ENCODE peak calls at places on chromosomes 7 and 10, in four cellular contexts. Q is A549, E is fibroblast of lung, B is mesothelial cell of epicardium. L is an unnamed sample.

GRCh38 chr10:104040382-104040781 is 45.3 kb downstream of the COL17A1 start:
- DNase-seq in Q (no peak), E (no peak), B (no peak), L (no peak)

GRCh38 chr7:92359801-92360200 is 87.5 kb upstream of the GATAD1 start:
- DNase-seq in Q (no peak), E (peak), B (no peak), L (no peak)

GRCh38 chr10:62426086-62426485 is 51.9 kb downstream of the ZNF365 start:
- DNase-seq in Q (peak), E (peak), B (no peak), L (no peak)

GRCh38 chr7:44574286-44574872 is 671 bp upstream of the DDX56 start:
- DNase-seq in Q (no peak), E (no peak), B (no peak), L (no peak)

GRCh38 chr10:110455440-110455839 is 42.3 kb upstream of the DUSP5 start:
- DNase-seq in Q (no peak), E (no peak), B (no peak), L (no peak)

GRCh38 chr10:14093735-14094484 is 236.8 kb downstream of the FRMD4A start:
- DNase-seq in Q (peak), E (peak), B (no peak), L (peak)

GRCh38 chr7:41319601-41320000 is 383.3 kb downstream of the INHBA start:
- DNase-seq in Q (no peak), E (no peak), B (no peak), L (no peak)

GRCh38 chr10:43419997-43420368 is 11.0 kb upstream of the HNRNPF start:
- DNase-seq in Q (no peak), E (no peak), B (no peak), L (no peak)

GRCh38 chr10:14556285-14556956 is 218.3 kb downstream of the FAM107B start:
- DNase-seq in Q (peak), E (peak), B (no peak), L (no peak)

GRCh38 chr7:96241834-96242233 is 80.1 kb downstream of the SLC25A13 start:
- DNase-seq in Q (no peak), E (peak), B (no peak), L (no peak)

GRCh38 chr7:32059289-32060045 is 10.7 kb downstream of the PDE1C start:
- DNase-seq in Q (no peak), E (peak), B (no peak), L (no peak)

GRCh38 chr7:32579776-32580175 is 84.5 kb downstream of the AVL9 start:
- DNase-seq in Q (no peak), E (no peak), B (no peak), L (no peak)

GRCh38 chr10:995559-995926 is 7.3 kb downstream of the GTPBP4 start:
- DNase-seq in Q (no peak), E (no peak), B (no peak), L (no peak)

GRCh38 chr10:70367195-70367796 is 15.1 kb downstream of the LRRC20 start:
- DNase-seq in Q (no peak), E (peak), B (no peak), L (no peak)

GRCh38 chr7:141362580-141363435 is 188.4 kb upstream of the AGK start:
- DNase-seq in Q (peak), E (peak), B (no peak), L (no peak)

GRCh38 chr7:28203498-28204240 is 23.1 kb upstream of the JAZF1 start:
- DNase-seq in Q (no peak), E (peak), B (no peak), L (no peak)

GRCh38 chr7:104862719-104863118 is 151.3 kb upstream of the KMT2E start:
- DNase-seq in Q (peak), E (no peak), B (no peak), L (peak)

GRCh38 chr10:36779238-36779846 is 346.1 kb upstream of the ANKRD30A start:
- DNase-seq in Q (peak), E (peak), B (no peak), L (peak)

GRCh38 chr7:5255832-5256231 is 26.9 kb upstream of the SLC29A4 start:
- DNase-seq in Q (no peak), E (no peak), B (no peak), L (no peak)

GRCh38 chr10:132987671-132988571 is 45.6 kb upstream of the CFAP46 start:
- DNase-seq in Q (no peak), E (peak), B (no peak), L (no peak)

GRCh38 chr7:129530881-129531391 is 28.6 kb downstream of the SMKR1 start:
- DNase-seq in Q (peak), E (peak), B (no peak), L (no peak)

DNA sequence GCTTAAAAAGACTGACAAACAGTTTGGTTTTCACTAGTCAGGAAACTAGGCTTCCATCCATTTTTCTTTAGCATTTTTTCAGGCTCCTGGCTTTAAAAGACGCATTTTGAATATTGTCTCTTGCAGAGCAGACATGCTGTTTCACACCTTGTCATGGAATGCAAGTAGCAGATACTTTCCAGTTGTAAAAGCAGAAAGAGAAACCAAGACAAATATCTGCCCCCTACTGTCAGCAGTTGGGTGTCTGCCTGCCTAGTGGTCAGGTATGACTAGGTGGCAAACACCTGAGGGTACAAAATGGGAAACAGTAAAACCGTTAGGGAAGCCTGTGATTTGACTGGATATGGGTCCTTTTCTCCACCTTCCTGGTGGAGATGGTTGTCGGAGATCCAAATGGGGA is 139.8 kb downstream of the CCDC71L start:
- DNase-seq in Q (no peak), E (no peak), B (no peak), L (no peak)
- TF ChIP-seq CTCF in Q (no peak), E (no peak), B (no peak), L (no peak)

GRCh38 chr7:116863168-116863670 is 832 bp downstream of the CAPZA2 start:
- DNase-seq in Q (peak), E (peak), B (no peak), L (no peak)
- TF ChIP-seq CTCF in Q (no peak), E (peak), B (no peak), L (peak)

GRCh38 chr7:85686410-85687181 is 499.7 kb upstream of the SEMA3D start:
- DNase-seq in Q (no peak), E (no peak), B (no peak), L (no peak)

GRCh38 chr7:85682819-85683218 is 496.0 kb upstream of the SEMA3D start:
- DNase-seq in Q (no peak), E (peak), B (no peak), L (no peak)

GRCh38 chr7:85685901-85686300 is 499.0 kb upstream of the SEMA3D start:
- DNase-seq in Q (no peak), E (no peak), B (no peak), L (no peak)

DNA sequence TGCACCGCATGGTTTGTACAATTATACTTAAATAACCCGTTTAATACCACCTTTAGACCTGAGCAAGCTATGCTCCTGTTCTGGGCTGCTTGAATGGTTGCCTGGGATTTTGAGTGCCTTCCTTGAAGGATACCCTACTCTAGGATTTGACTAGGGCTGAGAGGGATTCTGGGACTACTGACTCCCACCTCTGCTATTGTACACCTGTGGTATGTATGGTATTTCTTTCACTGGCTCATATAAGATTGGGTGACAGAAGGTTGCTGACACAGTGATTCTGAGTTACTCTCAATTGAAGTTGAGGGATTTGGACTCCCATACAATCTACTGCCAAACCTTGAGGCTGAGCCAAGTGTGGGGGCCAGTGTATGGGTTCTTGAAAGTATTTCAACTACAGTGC is 494.4 kb upstream of the SEMA3D start:
- DNase-seq in Q (no peak), E (no peak), B (no peak), L (no peak)
- TF ChIP-seq CTCF in Q (no peak), E (no peak), B (no peak), L (no peak)

GRCh38 chr10:71799785-71800453 is 26.6 kb upstream of the VSIR start:
- DNase-seq in Q (no peak), E (no peak), B (no peak), L (no peak)
- TF ChIP-seq CTCF in Q (no peak), E (no peak), B (no peak), L (no peak)

DNA sequence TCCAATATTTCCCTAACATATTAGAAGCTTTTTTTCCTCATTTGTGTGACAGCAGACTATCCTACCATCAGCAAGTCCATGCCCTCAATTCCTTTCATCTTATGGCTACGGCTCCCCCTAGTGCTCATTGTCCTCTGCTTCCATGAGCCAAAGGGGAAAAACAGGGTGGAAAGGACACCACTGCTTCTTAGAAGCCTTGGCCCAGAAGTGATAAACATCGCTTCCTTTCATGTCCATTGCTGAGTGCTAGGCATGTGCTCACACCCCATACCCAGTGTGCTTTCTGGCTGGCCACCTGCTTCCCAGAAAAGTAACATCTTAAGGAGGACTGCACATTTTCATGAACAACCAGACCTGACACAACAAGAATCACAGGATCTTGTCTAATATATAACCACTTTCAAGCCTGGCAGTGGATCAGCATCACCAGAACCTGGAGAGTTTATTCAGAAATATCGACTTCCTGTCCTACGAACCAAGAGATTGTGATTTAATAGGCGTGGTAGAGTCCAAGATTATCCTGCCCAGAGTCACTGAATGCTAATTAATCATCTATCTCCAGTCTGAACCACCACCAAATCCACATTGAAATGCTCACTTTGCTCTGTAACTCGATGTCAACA is 650.5 kb upstream of the SORCS1 start:
- DNase-seq in Q (no peak), E (peak), B (no peak), L (peak)
- TF ChIP-seq CTCF in Q (no peak), E (peak), B (no peak), L (peak)